ENCODE peak calls at places on chromosomes 5 and 9, in seven cellular contexts. J, X, L, T, B, K and C are unnamed samples.

GRCh38 chr9:101691657-101692056 is 46.8 kb downstream of the GRIN3A start:
- DNase-seq in K (no peak), X (no peak), T (no peak), L (no peak), B (no peak), J (no peak), C (no peak)

GRCh38 chr5:115600771-115601170 is 1.5 kb downstream of the TICAM2 start:
- DNase-seq in B (no peak), L (no peak), K (no peak), X (no peak), J (no peak), T (no peak), C (no peak)

GRCh38 chr9:35689601-35690446 is at the start of gene TPM2:
- DNase-seq in J (peak), X (no peak), L (no peak), K (no peak), T (no peak), B (no peak), C (no peak)

GRCh38 chr5:132050661-132051371 is 9.6 kb upstream of the IL3 start:
- DNase-seq in B (no peak), J (no peak), X (no peak), K (peak), L (peak), T (no peak), C (no peak)

GRCh38 chr9:75417471-75417870 is 329.2 kb downstream of the OSTF1 start:
- DNase-seq in K (no peak), X (no peak), T (no peak), J (no peak), B (no peak), L (no peak), C (no peak)

GRCh38 chr5:89524785-89525184 is 641.8 kb upstream of the MEF2C start:
- DNase-seq in K (no peak), J (no peak), B (no peak), L (no peak), X (no peak), T (no peak), C (no peak)

GRCh38 chr5:82183828-82184227 is 94.3 kb downstream of the RPS23 start:
- DNase-seq in X (no peak), J (no peak), K (no peak), L (no peak), T (no peak), B (no peak), C (no peak)

GRCh38 chr9:30410273-30410672 is 1974.2 kb upstream of the ACO1 start:
- DNase-seq in L (no peak), K (no peak), X (no peak), B (no peak), T (no peak), J (no peak), C (no peak)

GRCh38 chr5:106510321-106510720 is 1160.4 kb downstream of the EFNA5 start:
- DNase-seq in L (no peak), K (no peak), J (no peak), B (no peak), X (no peak), T (no peak), C (no peak)

GRCh38 chr5:159735749-159736660 is 180.3 kb upstream of the ADRA1B start:
- DNase-seq in L (no peak), K (no peak), J (no peak), T (no peak), X (no peak), B (no peak), C (no peak)

GRCh38 chr5:153641183-153641688 is 150.8 kb downstream of the GRIA1 start:
- DNase-seq in B (no peak), K (no peak), T (no peak), X (no peak), J (no peak), L (no peak), C (no peak)

GRCh38 chr5:179763215-179763945 is 30.4 kb upstream of the LTC4S start:
- DNase-seq in T (peak), X (peak), L (peak), B (peak), K (peak), J (peak), C (no peak)

GRCh38 chr9:121770415-121771273 is 119.2 kb downstream of the DAB2IP start:
- DNase-seq in T (no peak), L (no peak), J (no peak), B (no peak), K (no peak), X (no peak), C (no peak)

GRCh38 chr9:136370037-136370436 is 3.4 kb downstream of the CARD9 start:
- DNase-seq in B (no peak), K (no peak), X (no peak), T (no peak), L (no peak), J (no peak), C (no peak)

GRCh38 chr5:81782811-81783210 is 31.9 kb upstream of the SSBP2 start:
- DNase-seq in X (no peak), J (no peak), K (no peak), B (no peak), L (no peak), T (no peak), C (no peak)

GRCh38 chr5:135386886-135387628 is 12.0 kb downstream of the MACROH2A1 start:
- DNase-seq in K (no peak), L (no peak), T (peak), J (no peak), B (no peak), X (peak), C (no peak)

GRCh38 chr5:149338364-149338763 is 6.9 kb upstream of the GRPEL2 start:
- DNase-seq in L (no peak), J (no peak), B (no peak), X (no peak), T (no peak), K (no peak), C (no peak)

GRCh38 chr5:158759276-158759675 is 340.4 kb downstream of the EBF1 start:
- DNase-seq in B (no peak), T (no peak), X (no peak), J (no peak), K (no peak), L (no peak), C (no peak)

GRCh38 chr5:137696481-137696880 is 39.4 kb downstream of the KLHL3 start:
- DNase-seq in J (no peak), X (no peak), B (no peak), L (no peak), K (no peak), T (no peak), C (no peak)